ENCODE peak calls at places on chromosome 11, in four cellular contexts. One of them, this sample, is unnamed.

GRCh38 chr11:74754507-74755255 is 6.0 kb downstream of the RNF169 start:
- DNase-seq in AG09309: peak
- DNase-seq in pulmonary artery endothelial cell: peak
- DNase-seq in head of caudate nucleus: no peak
- DNase-seq in this sample: peak

GRCh38 chr11:117823941-117824420 is 563 bp downstream of the FXYD2 start:
- DNase-seq in AG09309: no peak
- DNase-seq in pulmonary artery endothelial cell: peak
- DNase-seq in head of caudate nucleus: peak
- DNase-seq in this sample: no peak

GRCh38 chr11:8247312-8247711 is 16.4 kb downstream of the LMO1 start:
- DNase-seq in AG09309: no peak
- DNase-seq in pulmonary artery endothelial cell: no peak
- DNase-seq in head of caudate nucleus: no peak
- DNase-seq in this sample: peak

GRCh38 chr11:1193326-1194230 is 29.3 kb upstream of the MUC5B start:
- DNase-seq in AG09309: no peak
- DNase-seq in pulmonary artery endothelial cell: no peak
- DNase-seq in head of caudate nucleus: no peak
- DNase-seq in this sample: no peak

GRCh38 chr11:63893355-63893754 is 23.6 kb downstream of the RCOR2 start:
- DNase-seq in AG09309: no peak
- DNase-seq in pulmonary artery endothelial cell: no peak
- DNase-seq in head of caudate nucleus: no peak
- DNase-seq in this sample: no peak

GRCh38 chr11:56521955-56522354 is 21.1 kb downstream of the OR5M11 start:
- DNase-seq in AG09309: no peak
- DNase-seq in pulmonary artery endothelial cell: no peak
- DNase-seq in head of caudate nucleus: no peak
- DNase-seq in this sample: no peak

GRCh38 chr11:114166897-114167323 is 107.4 kb downstream of the ZBTB16 start:
- DNase-seq in AG09309: peak
- DNase-seq in pulmonary artery endothelial cell: peak
- DNase-seq in head of caudate nucleus: no peak
- DNase-seq in this sample: peak

GRCh38 chr11:16815047-16815767 is 76.8 kb downstream of the C11orf58 start:
- DNase-seq in AG09309: peak
- DNase-seq in pulmonary artery endothelial cell: no peak
- DNase-seq in head of caudate nucleus: peak
- DNase-seq in this sample: no peak

GRCh38 chr11:48025293-48025982 is 45.1 kb downstream of the PTPRJ start:
- DNase-seq in AG09309: no peak
- DNase-seq in pulmonary artery endothelial cell: no peak
- DNase-seq in head of caudate nucleus: no peak
- DNase-seq in this sample: no peak

GRCh38 chr11:34243620-34244493 is 114.0 kb downstream of the ABTB2 start:
- DNase-seq in AG09309: no peak
- DNase-seq in pulmonary artery endothelial cell: no peak
- DNase-seq in head of caudate nucleus: no peak
- DNase-seq in this sample: peak

GRCh38 chr11:62604460-62605130 is 2.9 kb upstream of the MTA2 start:
- DNase-seq in AG09309: no peak
- DNase-seq in pulmonary artery endothelial cell: no peak
- DNase-seq in head of caudate nucleus: no peak
- DNase-seq in this sample: no peak

GRCh38 chr11:130449996-130450419 is 1.6 kb downstream of the ADAMTS15 start:
- DNase-seq in AG09309: no peak
- DNase-seq in pulmonary artery endothelial cell: no peak
- DNase-seq in head of caudate nucleus: peak
- DNase-seq in this sample: peak

GRCh38 chr11:123653405-123653996 is 923 bp downstream of the SCN3B start:
- DNase-seq in AG09309: no peak
- DNase-seq in pulmonary artery endothelial cell: no peak
- DNase-seq in head of caudate nucleus: peak
- DNase-seq in this sample: no peak

GRCh38 chr11:122230387-122230760 is 114.4 kb upstream of the BLID start:
- DNase-seq in AG09309: peak
- DNase-seq in pulmonary artery endothelial cell: no peak
- DNase-seq in head of caudate nucleus: no peak
- DNase-seq in this sample: peak

GRCh38 chr11:73416711-73417265 is 40.6 kb downstream of the RELT start:
- DNase-seq in AG09309: peak
- DNase-seq in pulmonary artery endothelial cell: no peak
- DNase-seq in head of caudate nucleus: no peak
- DNase-seq in this sample: peak

GRCh38 chr11:103483996-103484395 is 374.8 kb downstream of the DYNC2H1 start:
- DNase-seq in AG09309: no peak
- DNase-seq in pulmonary artery endothelial cell: no peak
- DNase-seq in head of caudate nucleus: no peak
- DNase-seq in this sample: peak

This sample was measured in EH.